ENCODE peak calls at places on chromosomes 4 and X, in eight cellular contexts. X is dermis microvascular lymphatic vessel endothelial cell; P is fibroblast of the aortic adventitia; I is NCI-H1105; Y is activated T-helper 9 cell treated with anti-CD3 and anti-CD28 coated beads, Interleukin-2, amount 50 U/mL, for 16 hours; L is AG08395; Q is NCI-H345; R is NCI-H748 treated with DMSO at 0.1 percent for 48 hours. F is an unnamed sample.

GRCh38 chr4:67674098-67674497 is 26.9 kb downstream of the UBA6 start:
- DNase-seq in X (no peak), P (no peak), I (no peak), Y (no peak), L (no peak), Q (no peak), R (no peak), F (no peak)

GRCh38 chr4:117965608-117966007 is 68.7 kb upstream of the NDST3 start:
- DNase-seq in X (no peak), P (no peak), I (no peak), Y (no peak), L (no peak), Q (no peak), R (no peak), F (no peak)

GRCh38 chr4:39642885-39643550 is 4.4 kb upstream of the SMIM14 start:
- DNase-seq in X (no peak), P (peak; percentile 35), I (no peak), Y (no peak), L (no peak), Q (no peak), R (no peak), F (peak; percentile 38)

GRCh38 chrX:63128509-63128908 is 222.6 kb downstream of the SPIN4 start:
- DNase-seq in X (peak; percentile 11), P (peak; percentile 1), I (no peak), Y (no peak), L (no peak), Q (no peak), R (no peak), F (peak; percentile 4)

GRCh38 chr4:10773656-10774055 is 89.1 kb upstream of the CLNK start:
- DNase-seq in X (no peak), P (no peak), I (no peak), Y (no peak), L (no peak), Q (no peak), R (no peak), F (no peak)

GRCh38 chr4:99062120-99062519 is 26.5 kb downstream of the ADH5 start:
- DNase-seq in X (no peak), P (no peak), I (no peak), Y (no peak), L (no peak), Q (peak; percentile 26), R (peak; percentile 6), F (no peak)

GRCh38 chr4:33625762-33626161 is 2618.6 kb downstream of the ARAP2 start:
- DNase-seq in X (no peak), P (no peak), I (no peak), Y (no peak), L (no peak), Q (no peak), R (no peak), F (peak; percentile 48)

GRCh38 chrX:135740683-135741149 is 27.3 kb downstream of the CT45A3 start:
- DNase-seq in X (peak; percentile 27), P (no peak), I (no peak), Y (no peak), L (no peak), Q (no peak), R (no peak), F (peak; percentile 47)

GRCh38 chr4:10582059-10582686 is 102.4 kb downstream of the CLNK start:
- DNase-seq in X (peak; percentile 64), P (peak; percentile 81), I (peak; percentile 15), Y (no peak), L (no peak), Q (peak; percentile 32), R (peak; percentile 65), F (peak; percentile 60)

GRCh38 chr4:83606898-83607297 is 71.0 kb downstream of the GPAT3 start:
- DNase-seq in X (no peak), P (no peak), I (no peak), Y (no peak), L (no peak), Q (no peak), R (no peak), F (no peak)

GRCh38 chrX:48511561-48511960 is 2.8 kb downstream of the PORCN start:
- DNase-seq in X (peak; percentile 33), P (no peak), I (no peak), Y (no peak), L (peak; percentile 29), Q (no peak), R (no peak), F (no peak)

GRCh38 chr4:38280323-38280706 is 320.1 kb downstream of the PTTG2 start:
- DNase-seq in X (no peak), P (no peak), I (no peak), Y (no peak), L (no peak), Q (no peak), R (no peak), F (no peak)

GRCh38 chrX:7706032-7706431 is 136.9 kb upstream of the VCX start:
- DNase-seq in X (no peak), P (peak; percentile 6), I (no peak), Y (no peak), L (no peak), Q (peak; percentile 8), R (peak; percentile 34), F (no peak)

GRCh38 chrX:114508836-114509235 is 75.0 kb upstream of the HTR2C start:
- DNase-seq in X (no peak), P (no peak), I (no peak), Y (no peak), L (no peak), Q (no peak), R (no peak), F (no peak)

GRCh38 chr4:38384962-38385285 is 279.1 kb upstream of the KLF3 start:
- DNase-seq in X (no peak), P (peak; percentile 50), I (no peak), Y (no peak), L (no peak), Q (no peak), R (no peak), F (no peak)

GRCh38 chrX:118459494-118459893 is 36.1 kb upstream of the DOCK11 start:
- DNase-seq in X (peak; percentile 21), P (peak; percentile 74), I (peak; percentile 17), Y (no peak), L (peak; percentile 38), Q (peak; percentile 31), R (peak; percentile 40), F (peak; percentile 17)

GRCh38 chr4:168541608-168541953 is 44.7 kb downstream of the PALLD start:
- DNase-seq in X (no peak), P (peak; percentile 58), I (no peak), Y (no peak), L (no peak), Q (no peak), R (no peak), F (peak; percentile 63)

GRCh38 chrX:69028006-69028760 is 137.1 kb downstream of the PJA1 start:
- DNase-seq in X (no peak), P (no peak), I (no peak), Y (no peak), L (no peak), Q (no peak), R (no peak), F (no peak)

GRCh38 chr4:140112576-140112975 is 41.4 kb downstream of the MAML3 start:
- DNase-seq in X (no peak), P (peak; percentile 38), I (no peak), Y (no peak), L (peak; percentile 24), Q (no peak), R (no peak), F (no peak)

GRCh38 chr4:2132438-2132837 is 73.3 kb downstream of the NAT8L start:
- DNase-seq in X (no peak), P (no peak), I (no peak), Y (no peak), L (no peak), Q (no peak), R (no peak), F (no peak)

GRCh38 chrX:24902808-24903207 is 113.0 kb downstream of the ARX start:
- DNase-seq in X (peak; percentile 0), P (peak; percentile 85), I (no peak), Y (no peak), L (peak; percentile 20), Q (no peak), R (no peak), F (no peak)

GRCh38 chr4:16843831-16844508 is 54.5 kb downstream of the LDB2 start:
- DNase-seq in X (no peak), P (peak; percentile 88), I (no peak), Y (no peak), L (peak; percentile 79), Q (no peak), R (no peak), F (peak; percentile 88)

GRCh38 chr4:26256016-26256415 is 64.8 kb upstream of the RBPJ start:
- DNase-seq in X (no peak), P (peak; percentile 40), I (no peak), Y (no peak), L (peak; percentile 57), Q (no peak), R (no peak), F (no peak)

GRCh38 chrX:20729421-20729820 is 462.7 kb upstream of the RPS6KA3 start:
- DNase-seq in X (no peak), P (peak; percentile 16), I (no peak), Y (no peak), L (peak; percentile 42), Q (no peak), R (no peak), F (no peak)

F was measured in H4.